ENCODE peak calls at places on chromosomes 1 and 21, in four cellular contexts. X, W, T and E are unnamed samples. For H3K4me1, the result is how much of the 10 kb centered on the place peaks cover.

GRCh38 chr1:90561384-90561783 is 155.7 kb downstream of the BARHL2 start:
- DNase-seq in X (no peak), T (no peak), W (no peak), E (no peak)

GRCh38 chr1:13701274-13701650 is 1.3 kb downstream of the PRDM2 start:
- DNase-seq in T (no peak), W (no peak), X (no peak), E (no peak)

GRCh38 chr1:14625587-14626447 is 27.3 kb downstream of the KAZN start:
- DNase-seq in W (no peak), T (no peak), X (peak), E (no peak)

GRCh38 chr1:33045814-33046213 is 9.1 kb upstream of the AK2 start:
- DNase-seq in T (no peak), W (no peak), X (no peak), E (no peak)

GRCh38 chr1:178098262-178098661 is 4.4 kb downstream of the RASAL2 start:
- DNase-seq in T (peak), W (no peak), X (no peak), E (peak)

GRCh38 chr1:113675299-113675698 is 84.0 kb downstream of the PHTF1 start:
- DNase-seq in T (peak), X (peak), W (peak), E (no peak)

GRCh38 chr1:32448773-32449456 is 16.0 kb upstream of the ZBTB8B start:
- DNase-seq in X (peak), W (no peak), T (peak), E (no peak)

GRCh38 chr21:44349847-44350772 is 3.3 kb upstream of the TRPM2 start:
- DNase-seq in X (no peak), W (no peak), T (no peak), E (no peak)

GRCh38 chr1:197948926-197949899 is 32.0 kb downstream of the LHX9 start:
- DNase-seq in T (no peak), X (no peak), W (no peak), E (no peak)

GRCh38 chr1:174871886-174872285 is 127.9 kb upstream of the CACYBP start:
- DNase-seq in T (peak), X (peak), W (peak), E (no peak)

GRCh38 chr1:89637496-89637895 is 4.6 kb downstream of the LRRC8C start:
- DNase-seq in T (no peak), W (no peak), X (no peak), E (peak)

GRCh38 chr1:172143384-172144025 is 277.0 kb upstream of the C1orf105 start:
- DNase-seq in T (peak), W (peak), X (no peak), E (peak)

GRCh38 chr1:163173121-163173520 is 29.6 kb downstream of the RGS5 start:
- DNase-seq in W (no peak), X (no peak), T (peak), E (peak)

GRCh38 chr1:200899954-200900867 is 5.5 kb downstream of the INAVA start:
- DNase-seq in T (no peak), W (no peak), X (no peak), E (no peak)

GRCh38 chr1:160177231-160177630 is 13.1 kb upstream of the CASQ1 start:
- DNase-seq in T (no peak), X (no peak), W (no peak), E (no peak)

GRCh38 chr1:204041232-204041767 is 31.6 kb upstream of the SOX13 start:
- DNase-seq in W (no peak), X (no peak), T (peak), E (no peak)

GRCh38 chr1:55195523-55196233 is 19.5 kb downstream of the USP24 start:
- DNase-seq in X (no peak), W (peak), T (no peak), E (peak)

GRCh38 chr1:15965228-15965767 is 10.6 kb downstream of the ZBTB17 start:
- DNase-seq in W (peak), X (no peak), T (peak), E (peak)

GRCh38 chr21:29196021-29196663 is 65.7 kb downstream of the MAP3K7CL start:
- DNase-seq in W (peak), X (peak), T (peak), E (peak)

GRCh38 chr1:226809785-226810571 is 60.4 kb upstream of the PSEN2 start:
- DNase-seq in X (no peak), W (no peak), T (peak), E (peak)

GRCh38 chr1:168843950-168844349 is 114.9 kb upstream of the DPT start:
- DNase-seq in W (no peak), X (no peak), T (no peak), E (no peak)

GRCh38 chr1:148264374-148265276 is 112.5 kb upstream of the NBPF11 start:
- DNase-seq in T (peak), W (peak), X (no peak), E (peak)

GRCh38 chr1:208036918-208037567 is 126.1 kb upstream of the CD34 start:
- DNase-seq in X (no peak), T (no peak), W (no peak), E (no peak)

GRCh38 chr1:32966900-32967299 is 2.3 kb upstream of the RNF19B start:
- DNase-seq in T (no peak), X (no peak), W (no peak), E (no peak)

GRCh38 chr1:35737111-35737510 is 18.4 kb upstream of the C1orf216 start:
- DNase-seq in W (no peak), T (no peak), X (no peak), E (no peak)

GRCh38 chr1:162178432-162178831 is 108.9 kb downstream of the NOS1AP start:
- DNase-seq in W (no peak), X (no peak), T (no peak), E (no peak)

GRCh38 chr1:61743716-61744620 is 1.7 kb downstream of the PATJ start:
- DNase-seq in W (no peak), T (peak), X (no peak), E (peak)

GRCh38 chr1:172453607-172454006 is 9.7 kb upstream of the PIGC start:
- DNase-seq in W (no peak), X (peak), T (no peak), E (no peak)

GRCh38 chr1:219724440-219724839 is 111.5 kb upstream of the ZC3H11B start:
- DNase-seq in W (no peak), T (no peak), X (no peak), E (no peak)

GRCh38 chr1:159430985-159431384 is 1.0 kb upstream of the OR10J4 start:
- DNase-seq in T (no peak), X (no peak), W (no peak), E (no peak)

GRCh38 chr1:182038220-182038619 is 23.3 kb downstream of the ZNF648 start:
- DNase-seq in W (no peak), T (no peak), X (no peak), E (no peak)

GRCh38 chr1:225451840-225452515 is 24.1 kb upstream of the LBR start:
- DNase-seq in X (no peak), W (no peak), T (no peak), E (no peak)

GRCh38 chr1:87201768-87202167 is 126.9 kb upstream of the LMO4 start:
- DNase-seq in T (no peak), W (no peak), X (no peak), E (no peak)
- H3K4me1 ChIP-seq in T (under half), W (under half), X (under half), E (under half)

DNA sequence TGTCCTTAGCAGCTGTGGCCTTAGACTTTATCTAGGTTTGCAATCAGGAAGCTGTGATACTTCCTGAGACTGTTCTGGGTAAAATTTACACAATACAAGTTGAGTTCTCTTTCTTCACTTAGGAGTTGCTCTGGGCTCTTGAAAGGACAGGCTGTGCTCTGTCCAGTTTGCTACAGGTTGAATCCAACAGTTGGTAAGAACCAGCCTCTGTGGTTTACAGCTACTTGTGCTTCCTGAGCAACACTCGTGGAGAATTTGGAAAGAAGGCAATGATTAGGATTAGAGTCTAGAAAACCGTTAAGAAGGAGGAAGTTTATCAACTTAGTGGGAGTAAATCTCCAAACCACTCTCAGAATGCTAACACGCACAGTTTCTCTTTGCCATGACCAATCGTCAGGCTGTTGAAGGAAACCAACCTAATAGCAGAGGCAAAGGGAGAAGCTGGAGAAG is 26.8 kb downstream of the GFI1 start:
- DNase-seq in X (no peak), W (no peak), T (no peak), E (no peak)
- H3K4me3 ChIP-seq in X (no peak), W (no peak), T (no peak), E (no peak)

GRCh38 chr1:44842763-44843655 is at the start of gene PTCH2:
- DNase-seq in X (peak), T (peak), W (peak), E (peak)
- H3K9ac ChIP-seq in X (peak), T (peak), W (peak), E (peak)

GRCh38 chr1:21319447-21320407 is 29.5 kb upstream of the ECE1 start:
- DNase-seq in X (no peak), T (no peak), W (no peak), E (no peak)

GRCh38 chr1:21322681-21323016 is 32.4 kb upstream of the ECE1 start:
- DNase-seq in T (peak), X (no peak), W (no peak), E (peak)

GRCh38 chr1:21323091-21323490 is 32.8 kb upstream of the ECE1 start:
- DNase-seq in T (peak), X (no peak), W (no peak), E (peak)

GRCh38 chr1:21320410-21321107 is 30.3 kb upstream of the ECE1 start:
- DNase-seq in T (peak), W (no peak), X (no peak), E (no peak)

DNA sequence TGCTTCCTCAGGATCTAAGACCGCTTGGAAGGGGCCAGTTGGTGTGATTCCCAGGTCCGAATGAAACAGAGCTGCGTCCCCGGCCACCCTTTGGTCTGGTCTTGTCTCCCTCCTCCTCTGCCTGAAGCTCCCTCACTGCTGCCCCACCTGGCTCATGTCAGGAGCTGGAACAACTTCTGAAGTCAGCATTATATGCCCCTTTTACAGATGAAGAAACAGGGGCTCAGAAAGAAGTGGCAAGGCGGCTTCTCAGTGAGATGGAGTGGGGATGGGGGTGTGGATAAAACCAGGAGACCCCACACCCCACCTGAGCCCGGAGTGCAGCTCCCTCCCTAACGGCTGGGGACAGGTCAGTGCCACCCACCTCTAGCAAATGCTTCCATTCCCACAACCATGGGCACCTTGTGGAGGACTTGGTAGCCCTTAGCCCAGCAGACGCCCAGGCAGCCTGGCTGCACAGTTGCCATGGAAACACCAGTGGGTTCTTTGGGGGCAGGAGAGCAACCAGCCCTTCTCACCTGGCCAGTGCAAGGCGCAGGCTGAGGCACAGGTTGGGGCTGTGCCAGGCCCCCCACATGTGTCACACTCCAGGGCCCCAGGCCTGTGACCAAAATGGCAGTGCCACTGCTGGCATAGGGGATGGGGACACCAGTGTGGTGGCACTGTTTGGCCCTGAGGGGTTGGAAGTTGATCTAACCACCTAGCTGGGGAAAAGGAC is 31.9 kb upstream of the ECE1 start:
- DNase-seq in X (no peak), T (no peak), W (no peak), E (no peak)
- H3K4me1 ChIP-seq in X (under half), T (half or more), W (under half), E (half or more)

GRCh38 chr21:34075760-34076159 is 2.4 kb downstream of the MRPS6 start:
- DNase-seq in T (no peak), W (no peak), X (no peak), E (peak)
- H3K4me3 ChIP-seq in T (no peak), W (peak), X (peak), E (peak)

GRCh38 chr1:157272899-157273774 is 134.9 kb upstream of the ETV3 start:
- DNase-seq in T (no peak), X (no peak), W (no peak), E (no peak)

GRCh38 chr1:157279157-157280140 is 141.3 kb upstream of the ETV3 start:
- DNase-seq in X (no peak), W (no peak), T (no peak), E (no peak)

GRCh38 chr1:157277281-157277680 is 139.1 kb upstream of the ETV3 start:
- DNase-seq in X (no peak), T (no peak), W (no peak), E (no peak)

GRCh38 chr1:157274698-157275534 is 136.7 kb upstream of the ETV3 start:
- DNase-seq in X (peak), W (peak), T (peak), E (peak)

DNA sequence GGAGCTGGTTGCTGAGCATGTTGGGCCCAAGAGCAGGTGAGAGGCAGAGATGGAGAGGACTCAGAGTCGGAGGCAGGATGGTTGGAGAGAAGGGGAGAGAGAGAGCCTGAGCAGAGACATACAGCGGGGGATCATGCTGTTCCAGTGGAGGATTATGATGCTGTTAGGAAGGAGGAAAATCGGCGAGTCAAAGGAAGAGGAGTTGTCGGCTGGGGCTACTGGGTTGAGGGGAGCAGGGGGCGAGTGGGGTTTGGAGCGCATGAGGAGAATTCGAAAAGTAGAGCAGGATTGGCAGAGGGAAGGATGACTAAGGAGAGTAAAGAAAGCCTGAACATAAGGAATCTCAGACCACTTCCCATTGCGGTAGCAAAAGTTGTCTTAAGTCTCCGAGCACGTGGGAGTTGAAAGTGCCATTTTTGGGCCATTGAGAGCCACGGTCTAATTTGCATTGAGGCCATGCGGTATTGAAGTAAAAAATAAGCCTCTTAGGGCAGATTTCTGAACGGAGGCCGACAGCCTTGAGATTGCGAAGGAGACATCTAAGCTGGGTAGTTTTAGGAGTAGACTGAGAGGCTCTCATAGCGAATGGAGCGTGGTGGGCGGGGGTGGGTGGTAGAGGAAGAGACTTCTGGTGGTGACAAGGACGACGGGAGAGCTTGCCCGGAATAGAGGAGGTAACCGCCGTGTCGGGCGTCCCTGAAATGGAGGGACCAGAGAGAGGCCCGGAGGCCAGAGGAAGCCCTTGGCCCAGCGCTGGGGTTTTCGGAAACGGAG is 140.4 kb upstream of the ETV3 start:
- DNase-seq in W (no peak), X (no peak), T (no peak), E (no peak)
- H3K9ac ChIP-seq in W (no peak), X (no peak), T (no peak), E (no peak)

GRCh38 chr1:2289607-2290006 is 61.5 kb downstream of the SKI start:
- DNase-seq in W (no peak), T (no peak), X (no peak), E (no peak)

GRCh38 chr1:2288816-2289536 is 60.9 kb downstream of the SKI start:
- DNase-seq in W (no peak), X (no peak), T (no peak), E (no peak)

GRCh38 chr1:2288308-2288707 is 60.2 kb downstream of the SKI start:
- DNase-seq in W (no peak), T (no peak), X (no peak), E (no peak)

GRCh38 chr1:2290595-2291510 is 62.7 kb downstream of the SKI start:
- DNase-seq in X (no peak), T (peak), W (peak), E (peak)

GRCh38 chr1:2290171-2290578 is 62.1 kb downstream of the SKI start:
- DNase-seq in X (no peak), T (no peak), W (no peak), E (peak)
- H3K4me1 ChIP-seq in X (under half), T (under half), W (under half), E (under half)

GRCh38 chr1:180233191-180234011 is 3.3 kb downstream of the LHX4 start:
- DNase-seq in W (no peak), T (no peak), X (no peak), E (no peak)

GRCh38 chr1:180236698-180237509 is 6.8 kb downstream of the LHX4 start:
- DNase-seq in X (no peak), W (no peak), T (no peak), E (no peak)

GRCh38 chr1:180235502-180236239 is 5.6 kb downstream of the LHX4 start:
- DNase-seq in W (no peak), X (no peak), T (no peak), E (no peak)

GRCh38 chr1:180234369-180235076 is 4.5 kb downstream of the LHX4 start:
- DNase-seq in T (no peak), X (no peak), W (no peak), E (no peak)

GRCh38 chr1:180235077-180235501 is 5.0 kb downstream of the LHX4 start:
- DNase-seq in T (no peak), X (no peak), W (no peak), E (no peak)
- H3K4me3 ChIP-seq in T (no peak), X (no peak), W (no peak), E (no peak)